ENCODE peak calls at places on chromosomes 6 and 20, in ten cellular contexts. I is IMR-90, O is lower leg skin, F is lung, Q is HFFc6, L is foreskin fibroblast, B is AG09319, K is heart right ventricle, J is endothelial cell of umbilical vein, S is endothelial cell. N is an unnamed sample.

GRCh38 chr6:36752886-36753506 is 55.4 kb downstream of the RAB44 start:
- DNase-seq in K (no peak), J (no peak), F (no peak), L (no peak), Q (no peak), I (no peak), S (no peak), B (no peak), O (no peak), N (no peak)

GRCh38 chr20:48339147-48339985 is 488.4 kb downstream of the PREX1 start:
- DNase-seq in Q (peak; percentile 4), L (peak; percentile 37), K (no peak), S (no peak), O (no peak), B (no peak), J (no peak), F (no peak), I (peak; percentile 77), N (no peak)

GRCh38 chr6:20707166-20707485 is 172.9 kb downstream of the CDKAL1 start:
- DNase-seq in L (no peak), I (no peak), J (no peak), O (no peak), B (no peak), K (no peak), F (no peak), S (no peak), Q (no peak), N (no peak)

GRCh38 chr20:23118766-23119165 is 32.6 kb upstream of the CD93 start:
- DNase-seq in S (no peak), L (no peak), J (no peak), I (no peak), K (no peak), F (no peak), B (no peak), Q (no peak), O (no peak), N (no peak)

GRCh38 chr6:5567352-5567751 is 306.0 kb downstream of the FARS2 start:
- DNase-seq in K (no peak), O (no peak), B (no peak), J (no peak), I (no peak), S (no peak), Q (no peak), L (no peak), F (no peak), N (no peak)

GRCh38 chr6:135534773-135535380 is 37.3 kb upstream of the AHI1 start:
- DNase-seq in O (no peak), F (no peak), I (peak; percentile 50), Q (no peak), B (no peak), K (no peak), J (no peak), L (peak; percentile 10), S (no peak), N (no peak)

GRCh38 chr20:824490-824889 is 9.0 kb upstream of the FAM110A start:
- DNase-seq in O (no peak), Q (no peak), J (no peak), S (no peak), I (no peak), L (no peak), B (no peak), F (no peak), K (no peak), N (no peak)

GRCh38 chr6:26575494-26575939 is 21.2 kb upstream of the ABT1 start:
- DNase-seq in S (no peak), O (no peak), F (no peak), Q (peak; percentile 69), L (no peak), K (no peak), I (peak; percentile 28), B (no peak), J (peak; percentile 9), N (no peak)

GRCh38 chr6:113184736-113185135 is 672.4 kb upstream of the MARCKS start:
- DNase-seq in I (peak; percentile 9), J (no peak), F (no peak), Q (no peak), O (no peak), S (no peak), K (peak; percentile 82), B (no peak), L (no peak), N (peak; percentile 63)

GRCh38 chr20:5863040-5863811 is 87.1 kb downstream of the TRMT6 start:
- DNase-seq in I (peak; percentile 72), J (peak; percentile 50), Q (peak; percentile 55), K (no peak), L (peak; percentile 64), F (no peak), O (no peak), B (no peak), S (no peak), N (no peak)

GRCh38 chr6:149015224-149015876 is 268.5 kb downstream of the UST start:
- DNase-seq in J (no peak), S (no peak), K (no peak), I (peak; percentile 80), F (no peak), Q (peak; percentile 29), B (no peak), L (no peak), O (no peak), N (no peak)

GRCh38 chr6:157800420-157801237 is 22.4 kb upstream of the SNX9 start:
- DNase-seq in S (no peak), L (peak; percentile 56), J (no peak), Q (peak; percentile 47), I (peak; percentile 86), B (no peak), F (no peak), O (no peak), K (no peak), N (no peak)

GRCh38 chr6:111274593-111275217 is 187.4 kb downstream of the SLC16A10 start:
- DNase-seq in I (no peak), J (no peak), F (no peak), B (no peak), O (no peak), K (no peak), Q (no peak), S (no peak), L (no peak), N (no peak)

GRCh38 chr20:50855498-50856474 is 60.9 kb downstream of the BCAS4 start:
- DNase-seq in J (no peak), K (no peak), I (peak; percentile 49), Q (peak; percentile 35), S (no peak), F (no peak), O (peak; percentile 19), B (no peak), L (peak; percentile 24), N (no peak)

GRCh38 chr6:132190815-132191175 is 210.5 kb downstream of the MOXD1 start:
- DNase-seq in B (peak; percentile 77), K (no peak), Q (peak; percentile 41), S (no peak), I (peak; percentile 65), O (no peak), J (peak; percentile 37), L (peak; percentile 63), F (no peak), N (no peak)

GRCh38 chr6:8180327-8181161 is 78.2 kb upstream of the EEF1E1 start:
- DNase-seq in J (no peak), Q (peak; percentile 84), K (no peak), S (no peak), B (peak; percentile 34), F (no peak), L (peak; percentile 85), O (no peak), I (peak; percentile 81), N (no peak)

GRCh38 chr6:16822529-16822928 is 61.3 kb upstream of the ATXN1 start:
- DNase-seq in B (no peak), L (no peak), S (no peak), K (no peak), J (no peak), I (no peak), F (no peak), Q (no peak), O (no peak), N (no peak)

GRCh38 chr6:167551634-167552630 is 227.0 kb downstream of the TTLL2 start:
- DNase-seq in S (no peak), B (no peak), J (no peak), Q (no peak), L (no peak), O (no peak), K (no peak), F (no peak), I (no peak), N (no peak)

GRCh38 chr6:42281570-42281969 is 63.9 kb upstream of the MRPS10 start:
- DNase-seq in I (no peak), B (no peak), J (no peak), K (no peak), F (no peak), L (no peak), O (no peak), Q (no peak), S (no peak), N (no peak)

GRCh38 chr6:1624071-1624847 is 14.5 kb downstream of the FOXC1 start:
- DNase-seq in B (no peak), K (no peak), S (peak; percentile 42), O (no peak), L (no peak), J (peak; percentile 68), F (no peak), I (no peak), Q (no peak), N (no peak)
- TF ChIP-seq CTCF in B (no peak), K (no peak), S (no peak), O (no peak), L (no peak), J (no peak), F (no peak), I (no peak), Q (no peak), N (no peak)

DNA sequence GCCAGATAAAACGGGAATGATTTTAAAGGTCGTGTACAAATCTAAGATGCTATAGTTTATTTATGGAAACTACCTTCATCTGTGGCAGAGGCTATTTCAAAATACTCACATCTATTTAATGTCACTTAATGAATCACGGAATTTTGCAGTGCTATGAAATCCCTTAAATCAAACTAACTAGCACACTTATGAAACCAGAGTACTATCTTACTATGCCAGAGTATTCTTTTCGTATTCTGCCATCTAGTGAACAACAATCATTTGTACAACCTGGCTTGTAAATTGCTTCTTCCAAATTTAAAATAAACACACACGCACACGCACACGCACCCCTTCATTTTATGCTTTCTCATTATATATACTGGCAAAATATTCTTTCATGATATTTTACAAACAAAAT is 78.0 kb upstream of the BMP5 start:
- DNase-seq in S (no peak), J (peak; percentile 51), F (no peak), L (peak; percentile 34), Q (peak; percentile 43), I (peak; percentile 74), O (no peak), K (no peak), B (peak; percentile 41), N (no peak)
- TF ChIP-seq CTCF in S (no peak), J (no peak), F (no peak), L (peak; percentile 36), Q (peak; percentile 72), I (peak; percentile 66), O (no peak), K (peak; percentile 58), B (peak; percentile 59), N (no peak)

GRCh38 chr6:33788694-33789549 is at the start of gene LEMD2:
- DNase-seq in K (peak; percentile 95), F (peak; percentile 94), Q (peak; percentile 91), L (peak; percentile 95), S (peak; percentile 91), J (peak; percentile 94), I (peak; percentile 94), B (peak; percentile 87), O (peak; percentile 90), N (peak; percentile 93)
- TF ChIP-seq CTCF in K (peak; percentile 9), F (no peak), Q (peak; percentile 29), L (no peak), S (no peak), J (no peak), I (no peak), B (no peak), O (no peak), N (no peak)

GRCh38 chr6:156686429-156686939 is 90.7 kb upstream of the ARID1B start:
- DNase-seq in Q (peak; percentile 46), K (peak; percentile 21), S (peak; percentile 41), F (no peak), J (peak; percentile 81), I (peak; percentile 59), B (no peak), L (peak; percentile 52), O (peak; percentile 56), N (no peak)
- TF ChIP-seq CTCF in Q (peak; percentile 65), K (peak; percentile 55), S (peak; percentile 14), F (no peak), J (no peak), I (peak; percentile 36), B (peak; percentile 28), L (peak; percentile 33), O (no peak), N (peak; percentile 36)

N was measured in right atrium auricular region.